ENCODE peak calls at places on chromosomes 1 and 21, in four cellular contexts. One of them, this sample, is unnamed.

GRCh38 chr1:97160796-97161195 is 439.2 kb downstream of the PTBP2 start:
- DNase-seq in colonic mucosa: no peak
- DNase-seq in fibroblast of lung: peak
- DNase-seq in H9: no peak
- DNase-seq in this sample: peak

GRCh38 chr1:58754683-58755467 is 29.0 kb downstream of the JUN start:
- DNase-seq in colonic mucosa: no peak
- DNase-seq in fibroblast of lung: no peak
- DNase-seq in H9: no peak
- DNase-seq in this sample: no peak

GRCh38 chr1:155859881-155860841 is 794 bp downstream of the SYT11 start:
- DNase-seq in colonic mucosa: peak
- DNase-seq in fibroblast of lung: peak
- DNase-seq in H9: peak
- DNase-seq in this sample: peak

GRCh38 chr1:51342591-51343206 is 12.3 kb upstream of the TTC39A start:
- DNase-seq in colonic mucosa: no peak
- DNase-seq in fibroblast of lung: no peak
- DNase-seq in H9: no peak
- DNase-seq in this sample: no peak

GRCh38 chr1:23424171-23424959 is at the start of gene TCEA3:
- DNase-seq in colonic mucosa: peak
- DNase-seq in fibroblast of lung: no peak
- DNase-seq in H9: peak
- DNase-seq in this sample: no peak

GRCh38 chr1:91699339-91699970 is 186.5 kb downstream of the TGFBR3 start:
- DNase-seq in colonic mucosa: no peak
- DNase-seq in fibroblast of lung: peak
- DNase-seq in H9: no peak
- DNase-seq in this sample: no peak

GRCh38 chr1:179217943-179218507 is 11.5 kb downstream of the ABL2 start:
- DNase-seq in colonic mucosa: no peak
- DNase-seq in fibroblast of lung: peak
- DNase-seq in H9: no peak
- DNase-seq in this sample: peak

GRCh38 chr1:202580604-202581003 is 129.7 kb downstream of the SYT2 start:
- DNase-seq in colonic mucosa: no peak
- DNase-seq in fibroblast of lung: no peak
- DNase-seq in H9: no peak
- DNase-seq in this sample: no peak

GRCh38 chr1:203512830-203513578 is 19.1 kb downstream of the OPTC start:
- DNase-seq in colonic mucosa: no peak
- DNase-seq in fibroblast of lung: peak
- DNase-seq in H9: no peak
- DNase-seq in this sample: peak

GRCh38 chr1:72282271-72282656 is at the start of gene NEGR1:
- DNase-seq in colonic mucosa: peak
- DNase-seq in fibroblast of lung: peak
- DNase-seq in H9: peak
- DNase-seq in this sample: peak

GRCh38 chr1:39852214-39852791 is 31.0 kb downstream of the TRIT1 start:
- DNase-seq in colonic mucosa: no peak
- DNase-seq in fibroblast of lung: peak
- DNase-seq in H9: no peak
- DNase-seq in this sample: no peak

GRCh38 chr1:87329756-87330200 is 1.1 kb downstream of the LMO4 start:
- DNase-seq in colonic mucosa: no peak
- DNase-seq in fibroblast of lung: peak
- DNase-seq in H9: no peak
- DNase-seq in this sample: peak

GRCh38 chr1:54758678-54759348 is 5.5 kb downstream of the PARS2 start:
- DNase-seq in colonic mucosa: no peak
- DNase-seq in fibroblast of lung: no peak
- DNase-seq in H9: no peak
- DNase-seq in this sample: no peak

GRCh38 chr1:110068646-110069301 is 1.7 kb downstream of the ALX3 start:
- DNase-seq in colonic mucosa: no peak
- DNase-seq in fibroblast of lung: no peak
- DNase-seq in H9: peak
- DNase-seq in this sample: no peak

GRCh38 chr21:33241846-33242245 is 12.1 kb downstream of the IFNAR2 start:
- DNase-seq in colonic mucosa: no peak
- DNase-seq in fibroblast of lung: no peak
- DNase-seq in H9: no peak
- DNase-seq in this sample: no peak

GRCh38 chr1:34792868-34793727 is at the start of gene GJA4:
- DNase-seq in colonic mucosa: no peak
- DNase-seq in fibroblast of lung: no peak
- DNase-seq in H9: no peak
- DNase-seq in this sample: no peak

GRCh38 chr1:82318265-82318664 is 517.5 kb downstream of the ADGRL2 start:
- DNase-seq in colonic mucosa: no peak
- DNase-seq in fibroblast of lung: peak
- DNase-seq in H9: no peak
- DNase-seq in this sample: no peak

GRCh38 chr1:22803833-22804232 is 93.2 kb downstream of the EPHB2 start:
- DNase-seq in colonic mucosa: no peak
- DNase-seq in fibroblast of lung: no peak
- DNase-seq in H9: no peak
- DNase-seq in this sample: peak

GRCh38 chr1:97190326-97190725 is 468.7 kb downstream of the PTBP2 start:
- DNase-seq in colonic mucosa: no peak
- DNase-seq in fibroblast of lung: peak
- DNase-seq in H9: no peak
- DNase-seq in this sample: peak

GRCh38 chr1:51850420-51851297 is 27.9 kb downstream of the NRDC start:
- DNase-seq in colonic mucosa: no peak
- DNase-seq in fibroblast of lung: no peak
- DNase-seq in H9: no peak
- DNase-seq in this sample: no peak

GRCh38 chr1:18938707-18939070 is 17.8 kb downstream of the IFFO2 start:
- DNase-seq in colonic mucosa: no peak
- DNase-seq in fibroblast of lung: no peak
- DNase-seq in H9: no peak
- DNase-seq in this sample: no peak

GRCh38 chr1:80994934-80995333 is 805.8 kb upstream of the ADGRL2 start:
- DNase-seq in colonic mucosa: no peak
- DNase-seq in fibroblast of lung: no peak
- DNase-seq in H9: no peak
- DNase-seq in this sample: peak

GRCh38 chr1:95071539-95071938 is 1.2 kb downstream of the ALG14 start:
- DNase-seq in colonic mucosa: no peak
- DNase-seq in fibroblast of lung: no peak
- DNase-seq in H9: no peak
- DNase-seq in this sample: no peak

GRCh38 chr1:95068956-95069710 is 3.6 kb downstream of the ALG14 start:
- DNase-seq in colonic mucosa: peak
- DNase-seq in fibroblast of lung: no peak
- DNase-seq in H9: no peak
- DNase-seq in this sample: no peak

GRCh38 chr1:95072117-95072516 is 634 bp downstream of the ALG14 start:
- DNase-seq in colonic mucosa: no peak
- DNase-seq in fibroblast of lung: no peak
- DNase-seq in H9: no peak
- DNase-seq in this sample: no peak

GRCh38 chr1:95069711-95070093 is 3.0 kb downstream of the ALG14 start:
- DNase-seq in colonic mucosa: peak
- DNase-seq in fibroblast of lung: no peak
- DNase-seq in H9: no peak
- DNase-seq in this sample: no peak

DNA sequence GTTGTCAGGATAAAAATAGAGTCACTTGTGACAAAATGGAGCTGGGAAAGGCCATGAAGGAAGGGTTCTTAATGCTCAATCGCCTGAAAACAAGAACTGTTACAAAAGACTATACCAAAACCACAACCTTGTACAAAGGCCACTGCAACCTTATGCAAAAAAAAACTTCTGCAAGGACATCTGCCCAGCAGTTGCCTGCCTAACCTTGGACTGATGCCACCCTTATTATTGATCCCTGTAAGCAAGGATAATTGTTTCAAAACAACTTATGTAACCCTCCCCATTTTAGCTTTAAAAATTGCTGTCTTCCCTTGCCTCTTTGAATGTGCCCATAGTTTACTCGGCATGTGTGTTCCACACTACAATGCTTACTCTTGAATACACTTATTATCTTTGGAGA is 5.7 kb downstream of the ALG14 start:
- DNase-seq in colonic mucosa: no peak
- DNase-seq in fibroblast of lung: no peak
- DNase-seq in H9: no peak
- DNase-seq in this sample: no peak
- H3K9ac ChIP-seq in colonic mucosa: no peak
- H3K9ac ChIP-seq in fibroblast of lung: no peak
- H3K9ac ChIP-seq in H9: no peak
- H3K9ac ChIP-seq in this sample: no peak

DNA sequence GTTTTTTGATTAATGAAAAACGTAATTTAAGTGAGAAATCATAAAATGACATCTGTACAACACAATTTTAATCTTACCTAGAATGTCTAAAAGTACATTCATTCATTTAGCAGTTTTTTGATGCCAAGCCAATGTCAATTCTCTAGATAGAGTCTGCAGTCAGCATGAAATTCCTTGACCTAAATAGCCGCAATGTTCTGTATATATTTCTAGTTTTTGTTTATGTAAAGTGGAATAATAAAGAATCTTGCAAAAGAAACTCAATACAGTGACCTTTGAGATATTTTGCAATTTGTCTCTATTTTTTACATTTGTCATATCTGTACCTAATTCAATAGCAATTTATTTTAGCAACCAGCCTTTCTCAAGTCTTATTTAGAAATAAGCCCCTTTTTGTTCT is 176.0 kb downstream of the ATP6V1G3 start:
- DNase-seq in colonic mucosa: no peak
- DNase-seq in fibroblast of lung: peak
- DNase-seq in H9: no peak
- DNase-seq in this sample: no peak
- TF ChIP-seq CTCF in colonic mucosa: no peak
- TF ChIP-seq CTCF in fibroblast of lung: no peak
- TF ChIP-seq CTCF in H9: no peak
- TF ChIP-seq CTCF in this sample: no peak

DNA sequence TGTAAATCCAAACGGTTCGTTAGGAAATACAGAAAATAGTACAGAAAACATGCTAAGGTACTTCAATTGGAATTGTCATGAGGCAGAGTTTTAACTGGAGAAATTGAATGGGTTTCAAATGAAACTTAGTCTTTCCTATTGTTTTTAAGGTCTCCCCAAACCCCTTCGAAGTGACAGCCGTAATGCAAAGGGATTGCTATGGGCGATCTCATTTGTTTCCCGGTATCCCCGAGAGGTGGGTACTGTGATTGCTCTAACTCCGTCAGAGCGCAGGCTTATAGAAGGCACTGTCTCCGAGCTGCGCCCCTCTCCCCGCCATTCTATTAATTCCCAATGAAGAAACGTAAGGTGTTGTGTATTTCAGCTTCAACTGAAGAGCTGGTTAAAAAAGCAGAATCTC is 22.0 kb upstream of the RNF187 start:
- DNase-seq in colonic mucosa: no peak
- DNase-seq in fibroblast of lung: no peak
- DNase-seq in H9: no peak
- DNase-seq in this sample: no peak
- H3K9ac ChIP-seq in colonic mucosa: no peak
- H3K9ac ChIP-seq in fibroblast of lung: no peak
- H3K9ac ChIP-seq in H9: no peak
- H3K9ac ChIP-seq in this sample: no peak

GRCh38 chr1:233516732-233517131 is 97.2 kb upstream of the KCNK1 start:
- DNase-seq in colonic mucosa: no peak
- DNase-seq in fibroblast of lung: no peak
- DNase-seq in H9: no peak
- DNase-seq in this sample: no peak

GRCh38 chr1:233520510-233521191 is 93.3 kb upstream of the KCNK1 start:
- DNase-seq in colonic mucosa: peak
- DNase-seq in fibroblast of lung: no peak
- DNase-seq in H9: no peak
- DNase-seq in this sample: peak

GRCh38 chr1:233523047-233523446 is 90.9 kb upstream of the KCNK1 start:
- DNase-seq in colonic mucosa: no peak
- DNase-seq in fibroblast of lung: no peak
- DNase-seq in H9: no peak
- DNase-seq in this sample: no peak

GRCh38 chr1:233514946-233515391 is 98.9 kb upstream of the KCNK1 start:
- DNase-seq in colonic mucosa: no peak
- DNase-seq in fibroblast of lung: no peak
- DNase-seq in H9: no peak
- DNase-seq in this sample: no peak

GRCh38 chr1:233518344-233518743 is 95.6 kb upstream of the KCNK1 start:
- DNase-seq in colonic mucosa: peak
- DNase-seq in fibroblast of lung: no peak
- DNase-seq in H9: peak
- DNase-seq in this sample: no peak
- TF ChIP-seq CTCF in colonic mucosa: peak
- TF ChIP-seq CTCF in fibroblast of lung: peak
- TF ChIP-seq CTCF in H9: peak
- TF ChIP-seq CTCF in this sample: peak

GRCh38 chr21:45406801-45407628 is 2.0 kb downstream of the COL18A1 start:
- DNase-seq in colonic mucosa: no peak
- DNase-seq in fibroblast of lung: no peak
- DNase-seq in H9: peak
- DNase-seq in this sample: no peak
- H3K9ac ChIP-seq in colonic mucosa: peak
- H3K9ac ChIP-seq in fibroblast of lung: no peak
- H3K9ac ChIP-seq in H9: peak
- H3K9ac ChIP-seq in this sample: peak

GRCh38 chr1:67126111-67126746 is 8.5 kb downstream of the C1orf141 start:
- DNase-seq in colonic mucosa: no peak
- DNase-seq in fibroblast of lung: no peak
- DNase-seq in H9: no peak
- DNase-seq in this sample: no peak
- TF ChIP-seq CTCF in colonic mucosa: no peak
- TF ChIP-seq CTCF in fibroblast of lung: no peak
- TF ChIP-seq CTCF in H9: peak
- TF ChIP-seq CTCF in this sample: no peak

GRCh38 chr21:45330851-45331261 is 43.2 kb upstream of the POFUT2 start:
- DNase-seq in colonic mucosa: no peak
- DNase-seq in fibroblast of lung: no peak
- DNase-seq in H9: peak
- DNase-seq in this sample: no peak

GRCh38 chr21:45331521-45332257 is 44.0 kb upstream of the POFUT2 start:
- DNase-seq in colonic mucosa: no peak
- DNase-seq in fibroblast of lung: no peak
- DNase-seq in H9: peak
- DNase-seq in this sample: no peak

GRCh38 chr21:45329261-45330074 is 41.8 kb upstream of the POFUT2 start:
- DNase-seq in colonic mucosa: peak
- DNase-seq in fibroblast of lung: no peak
- DNase-seq in H9: no peak
- DNase-seq in this sample: no peak

GRCh38 chr21:45328198-45329087 is 40.7 kb upstream of the POFUT2 start:
- DNase-seq in colonic mucosa: no peak
- DNase-seq in fibroblast of lung: no peak
- DNase-seq in H9: no peak
- DNase-seq in this sample: no peak

GRCh38 chr21:45330075-45330781 is 42.5 kb upstream of the POFUT2 start:
- DNase-seq in colonic mucosa: no peak
- DNase-seq in fibroblast of lung: peak
- DNase-seq in H9: peak
- DNase-seq in this sample: peak
- H3K9ac ChIP-seq in colonic mucosa: peak
- H3K9ac ChIP-seq in fibroblast of lung: peak
- H3K9ac ChIP-seq in H9: no peak
- H3K9ac ChIP-seq in this sample: peak